ENCODE peak calls at places on chromosomes 3 and 15, in nine cellular contexts. One of them, this sample, is unnamed.

GRCh38 chr15:74206801-74207281 is 4.3 kb upstream of the STRA6 start:
- DNase-seq in PC-3: no peak
- DNase-seq in sciatic nerve: no peak
- DNase-seq in HFFc6: no peak
- DNase-seq in H9: no peak
- DNase-seq in GM04504: no peak
- DNase-seq in right atrium auricular region: no peak
- DNase-seq in GM10248: no peak
- DNase-seq in hypothalamus: no peak
- DNase-seq in this sample: no peak

GRCh38 chr3:49792371-49793150 is 6.2 kb upstream of the IP6K1 start:
- DNase-seq in H9: no peak
- DNase-seq in GM10248: no peak
- DNase-seq in right atrium auricular region: no peak
- DNase-seq in hypothalamus: no peak
- DNase-seq in PC-3: no peak
- DNase-seq in HFFc6: no peak
- DNase-seq in GM04504: no peak
- DNase-seq in sciatic nerve: peak
- DNase-seq in this sample: no peak

GRCh38 chr15:34336333-34336732 is 1.2 kb downstream of the SLC12A6 start:
- DNase-seq in PC-3: no peak
- DNase-seq in right atrium auricular region: no peak
- DNase-seq in GM04504: no peak
- DNase-seq in sciatic nerve: no peak
- DNase-seq in HFFc6: no peak
- DNase-seq in hypothalamus: no peak
- DNase-seq in GM10248: no peak
- DNase-seq in H9: no peak
- DNase-seq in this sample: no peak

GRCh38 chr3:14454644-14455310 is 52.4 kb downstream of the SLC6A6 start:
- DNase-seq in H9: no peak
- DNase-seq in sciatic nerve: no peak
- DNase-seq in right atrium auricular region: no peak
- DNase-seq in GM04504: no peak
- DNase-seq in PC-3: no peak
- DNase-seq in hypothalamus: no peak
- DNase-seq in GM10248: no peak
- DNase-seq in HFFc6: no peak
- DNase-seq in this sample: no peak

GRCh38 chr3:13042932-13043275 is 30.3 kb downstream of the IQSEC1 start:
- DNase-seq in sciatic nerve: no peak
- DNase-seq in hypothalamus: no peak
- DNase-seq in GM04504: no peak
- DNase-seq in PC-3: no peak
- DNase-seq in HFFc6: no peak
- DNase-seq in right atrium auricular region: no peak
- DNase-seq in H9: no peak
- DNase-seq in GM10248: no peak
- DNase-seq in this sample: no peak

GRCh38 chr3:52089691-52090090 is 33.3 kb upstream of the DUSP7 start:
- DNase-seq in GM04504: no peak
- DNase-seq in sciatic nerve: no peak
- DNase-seq in right atrium auricular region: no peak
- DNase-seq in PC-3: no peak
- DNase-seq in hypothalamus: no peak
- DNase-seq in GM10248: no peak
- DNase-seq in HFFc6: no peak
- DNase-seq in H9: no peak
- DNase-seq in this sample: no peak

GRCh38 chr15:29132786-29133185 is 136.8 kb downstream of the NSMCE3 start:
- DNase-seq in HFFc6: no peak
- DNase-seq in GM10248: no peak
- DNase-seq in hypothalamus: no peak
- DNase-seq in GM04504: no peak
- DNase-seq in PC-3: no peak
- DNase-seq in H9: no peak
- DNase-seq in right atrium auricular region: no peak
- DNase-seq in sciatic nerve: no peak
- DNase-seq in this sample: no peak

GRCh38 chr3:131730581-131730980 is 227.8 kb upstream of the MRPL3 start:
- DNase-seq in right atrium auricular region: no peak
- DNase-seq in HFFc6: peak
- DNase-seq in H9: no peak
- DNase-seq in sciatic nerve: no peak
- DNase-seq in hypothalamus: no peak
- DNase-seq in GM04504: peak
- DNase-seq in PC-3: peak
- DNase-seq in GM10248: no peak
- DNase-seq in this sample: peak

GRCh38 chr3:10286596-10287295 is 6.0 kb downstream of the GHRL start:
- DNase-seq in hypothalamus: peak
- DNase-seq in HFFc6: peak
- DNase-seq in PC-3: peak
- DNase-seq in GM10248: peak
- DNase-seq in sciatic nerve: peak
- DNase-seq in H9: peak
- DNase-seq in right atrium auricular region: no peak
- DNase-seq in GM04504: no peak
- DNase-seq in this sample: peak

GRCh38 chr15:42141246-42141645 is 15.2 kb downstream of the PLA2G4F start:
- DNase-seq in GM04504: no peak
- DNase-seq in PC-3: no peak
- DNase-seq in sciatic nerve: peak
- DNase-seq in H9: no peak
- DNase-seq in hypothalamus: no peak
- DNase-seq in HFFc6: no peak
- DNase-seq in GM10248: no peak
- DNase-seq in right atrium auricular region: no peak
- DNase-seq in this sample: no peak

GRCh38 chr3:69143605-69144004 is 21.2 kb upstream of the LMOD3 start:
- DNase-seq in PC-3: peak
- DNase-seq in GM04504: no peak
- DNase-seq in H9: no peak
- DNase-seq in sciatic nerve: no peak
- DNase-seq in HFFc6: no peak
- DNase-seq in right atrium auricular region: no peak
- DNase-seq in hypothalamus: no peak
- DNase-seq in GM10248: no peak
- DNase-seq in this sample: peak

GRCh38 chr3:153032891-153033290 is 129.1 kb upstream of the RAP2B start:
- DNase-seq in HFFc6: no peak
- DNase-seq in GM04504: no peak
- DNase-seq in H9: no peak
- DNase-seq in GM10248: no peak
- DNase-seq in right atrium auricular region: no peak
- DNase-seq in sciatic nerve: no peak
- DNase-seq in PC-3: no peak
- DNase-seq in hypothalamus: no peak
- DNase-seq in this sample: no peak

GRCh38 chr15:48440084-48440483 is 108.9 kb downstream of the DUT start:
- DNase-seq in right atrium auricular region: no peak
- DNase-seq in hypothalamus: no peak
- DNase-seq in H9: peak
- DNase-seq in sciatic nerve: no peak
- DNase-seq in PC-3: no peak
- DNase-seq in GM04504: peak
- DNase-seq in GM10248: no peak
- DNase-seq in HFFc6: peak
- DNase-seq in this sample: peak

GRCh38 chr15:85792872-85793621 is 1.7 kb downstream of the KLHL25 start:
- DNase-seq in GM10248: no peak
- DNase-seq in right atrium auricular region: no peak
- DNase-seq in HFFc6: no peak
- DNase-seq in sciatic nerve: no peak
- DNase-seq in H9: no peak
- DNase-seq in GM04504: no peak
- DNase-seq in hypothalamus: no peak
- DNase-seq in PC-3: peak
- DNase-seq in this sample: no peak

GRCh38 chr3:42749753-42750231 is 23.3 kb downstream of the CCDC13 start:
- DNase-seq in PC-3: peak
- DNase-seq in hypothalamus: no peak
- DNase-seq in HFFc6: peak
- DNase-seq in sciatic nerve: no peak
- DNase-seq in GM10248: peak
- DNase-seq in GM04504: no peak
- DNase-seq in H9: peak
- DNase-seq in right atrium auricular region: no peak
- DNase-seq in this sample: no peak

GRCh38 chr3:120798346-120798745 is 55.8 kb downstream of the GTF2E1 start:
- DNase-seq in right atrium auricular region: no peak
- DNase-seq in PC-3: peak
- DNase-seq in hypothalamus: no peak
- DNase-seq in sciatic nerve: no peak
- DNase-seq in HFFc6: peak
- DNase-seq in GM04504: no peak
- DNase-seq in GM10248: no peak
- DNase-seq in H9: no peak
- DNase-seq in this sample: no peak

GRCh38 chr3:148735597-148735996 is 37.9 kb downstream of the AGTR1 start:
- DNase-seq in PC-3: no peak
- DNase-seq in HFFc6: no peak
- DNase-seq in right atrium auricular region: no peak
- DNase-seq in sciatic nerve: no peak
- DNase-seq in GM04504: no peak
- DNase-seq in H9: no peak
- DNase-seq in hypothalamus: no peak
- DNase-seq in GM10248: no peak
- DNase-seq in this sample: no peak

GRCh38 chr3:129890125-129890524 is 3.4 kb downstream of the TMCC1 start:
- DNase-seq in HFFc6: no peak
- DNase-seq in H9: no peak
- DNase-seq in GM10248: no peak
- DNase-seq in hypothalamus: no peak
- DNase-seq in right atrium auricular region: no peak
- DNase-seq in PC-3: no peak
- DNase-seq in GM04504: no peak
- DNase-seq in sciatic nerve: no peak
- DNase-seq in this sample: no peak

GRCh38 chr3:110711851-110712396 is 359.7 kb upstream of the NECTIN3 start:
- DNase-seq in sciatic nerve: no peak
- DNase-seq in H9: peak
- DNase-seq in HFFc6: no peak
- DNase-seq in PC-3: no peak
- DNase-seq in GM04504: no peak
- DNase-seq in GM10248: no peak
- DNase-seq in hypothalamus: no peak
- DNase-seq in right atrium auricular region: no peak
- DNase-seq in this sample: no peak

GRCh38 chr3:134680796-134681526 is 30.1 kb upstream of the KY start:
- DNase-seq in sciatic nerve: no peak
- DNase-seq in GM10248: no peak
- DNase-seq in PC-3: no peak
- DNase-seq in hypothalamus: no peak
- DNase-seq in GM04504: no peak
- DNase-seq in right atrium auricular region: no peak
- DNase-seq in H9: no peak
- DNase-seq in HFFc6: no peak
- DNase-seq in this sample: no peak

GRCh38 chr15:100665570-100665969 is 63.2 kb downstream of the ASB7 start:
- DNase-seq in PC-3: peak
- DNase-seq in sciatic nerve: no peak
- DNase-seq in GM04504: no peak
- DNase-seq in H9: no peak
- DNase-seq in hypothalamus: no peak
- DNase-seq in HFFc6: no peak
- DNase-seq in right atrium auricular region: no peak
- DNase-seq in GM10248: no peak
- DNase-seq in this sample: no peak

GRCh38 chr3:111824351-111824750 is 34.7 kb upstream of the PHLDB2 start:
- DNase-seq in GM10248: no peak
- DNase-seq in hypothalamus: no peak
- DNase-seq in H9: no peak
- DNase-seq in PC-3: no peak
- DNase-seq in right atrium auricular region: no peak
- DNase-seq in GM04504: no peak
- DNase-seq in sciatic nerve: no peak
- DNase-seq in HFFc6: no peak
- DNase-seq in this sample: no peak

GRCh38 chr15:46450112-46450809 is 815.4 kb downstream of the SQOR start:
- DNase-seq in H9: no peak
- DNase-seq in sciatic nerve: no peak
- DNase-seq in PC-3: no peak
- DNase-seq in GM10248: no peak
- DNase-seq in right atrium auricular region: no peak
- DNase-seq in hypothalamus: no peak
- DNase-seq in HFFc6: no peak
- DNase-seq in GM04504: no peak
- DNase-seq in this sample: no peak

GRCh38 chr15:83784975-83785374 is 131.1 kb downstream of the ADAMTSL3 start:
- DNase-seq in hypothalamus: no peak
- DNase-seq in GM04504: no peak
- DNase-seq in HFFc6: no peak
- DNase-seq in H9: no peak
- DNase-seq in right atrium auricular region: no peak
- DNase-seq in sciatic nerve: no peak
- DNase-seq in PC-3: peak
- DNase-seq in GM10248: no peak
- DNase-seq in this sample: no peak

GRCh38 chr3:52998781-52999509 is 46.9 kb downstream of the SFMBT1 start:
- DNase-seq in HFFc6: no peak
- DNase-seq in hypothalamus: no peak
- DNase-seq in PC-3: no peak
- DNase-seq in GM04504: no peak
- DNase-seq in sciatic nerve: peak
- DNase-seq in H9: peak
- DNase-seq in GM10248: no peak
- DNase-seq in right atrium auricular region: no peak
- DNase-seq in this sample: no peak

GRCh38 chr3:191350389-191351090 is 20.2 kb upstream of the UTS2B start:
- DNase-seq in GM10248: no peak
- DNase-seq in hypothalamus: no peak
- DNase-seq in GM04504: no peak
- DNase-seq in H9: no peak
- DNase-seq in PC-3: peak
- DNase-seq in HFFc6: peak
- DNase-seq in sciatic nerve: no peak
- DNase-seq in right atrium auricular region: no peak
- DNase-seq in this sample: no peak

GRCh38 chr3:141561426-141562034 is 74.7 kb downstream of the RASA2 start:
- DNase-seq in HFFc6: peak
- DNase-seq in sciatic nerve: no peak
- DNase-seq in right atrium auricular region: no peak
- DNase-seq in GM10248: peak
- DNase-seq in H9: no peak
- DNase-seq in hypothalamus: no peak
- DNase-seq in GM04504: no peak
- DNase-seq in PC-3: peak
- DNase-seq in this sample: no peak

GRCh38 chr15:73081321-73081958 is 29.2 kb downstream of the NEO1 start:
- DNase-seq in GM10248: no peak
- DNase-seq in hypothalamus: no peak
- DNase-seq in GM04504: peak
- DNase-seq in H9: no peak
- DNase-seq in right atrium auricular region: no peak
- DNase-seq in PC-3: peak
- DNase-seq in sciatic nerve: no peak
- DNase-seq in HFFc6: peak
- DNase-seq in this sample: peak